ENCODE peak calls at places on chromosomes 12 and 14, in four cellular contexts. K is uterus, F is A549, J is prostate gland. E is an unnamed sample.

GRCh38 chr12:53626702-53627169 is 554 bp upstream of the ATF7 start:
- DNase-seq in K (no peak), F (no peak), J (no peak), E (no peak)

GRCh38 chr12:46430340-46430948 is 57.9 kb upstream of the SLC38A2 start:
- DNase-seq in K (no peak), F (peak), J (no peak), E (no peak)

GRCh38 chr12:65449400-65449799 is 170.9 kb downstream of the MSRB3 start:
- DNase-seq in K (no peak), F (no peak), J (no peak), E (no peak)

GRCh38 chr12:55499810-55500252 is 7.7 kb downstream of the OR6C68 start:
- DNase-seq in K (no peak), F (no peak), J (no peak), E (no peak)

GRCh38 chr14:103604620-103605019 is 24.4 kb upstream of the KLC1 start:
- DNase-seq in K (no peak), F (no peak), J (no peak), E (no peak)

GRCh38 chr12:122111070-122111750 is 32.7 kb downstream of the MLXIP start:
- DNase-seq in K (no peak), F (no peak), J (peak), E (no peak)

GRCh38 chr12:22042981-22043669 is 2.9 kb upstream of the CMAS start:
- DNase-seq in K (no peak), F (peak), J (no peak), E (no peak)

GRCh38 chr12:10716704-10717315 is 6.3 kb downstream of the YBX3 start:
- DNase-seq in K (peak), F (peak), J (peak), E (peak)

GRCh38 chr12:12881495-12881894 is 9.9 kb upstream of the GPRC5A start:
- DNase-seq in K (no peak), F (peak), J (no peak), E (no peak)

GRCh38 chr14:68970736-68971135 is 8.4 kb downstream of the ACTN1 start:
- DNase-seq in K (no peak), F (no peak), J (no peak), E (no peak)
- H3K27ac ChIP-seq in K (peak), F (peak), J (peak), E (no peak)

GRCh38 chr14:61326847-61327246 is 5.5 kb downstream of the PRKCH start:
- DNase-seq in K (peak), F (no peak), J (peak), E (no peak)
- TF ChIP-seq POLR2A in K (peak), F (no peak), J (no peak), E (peak)

DNA sequence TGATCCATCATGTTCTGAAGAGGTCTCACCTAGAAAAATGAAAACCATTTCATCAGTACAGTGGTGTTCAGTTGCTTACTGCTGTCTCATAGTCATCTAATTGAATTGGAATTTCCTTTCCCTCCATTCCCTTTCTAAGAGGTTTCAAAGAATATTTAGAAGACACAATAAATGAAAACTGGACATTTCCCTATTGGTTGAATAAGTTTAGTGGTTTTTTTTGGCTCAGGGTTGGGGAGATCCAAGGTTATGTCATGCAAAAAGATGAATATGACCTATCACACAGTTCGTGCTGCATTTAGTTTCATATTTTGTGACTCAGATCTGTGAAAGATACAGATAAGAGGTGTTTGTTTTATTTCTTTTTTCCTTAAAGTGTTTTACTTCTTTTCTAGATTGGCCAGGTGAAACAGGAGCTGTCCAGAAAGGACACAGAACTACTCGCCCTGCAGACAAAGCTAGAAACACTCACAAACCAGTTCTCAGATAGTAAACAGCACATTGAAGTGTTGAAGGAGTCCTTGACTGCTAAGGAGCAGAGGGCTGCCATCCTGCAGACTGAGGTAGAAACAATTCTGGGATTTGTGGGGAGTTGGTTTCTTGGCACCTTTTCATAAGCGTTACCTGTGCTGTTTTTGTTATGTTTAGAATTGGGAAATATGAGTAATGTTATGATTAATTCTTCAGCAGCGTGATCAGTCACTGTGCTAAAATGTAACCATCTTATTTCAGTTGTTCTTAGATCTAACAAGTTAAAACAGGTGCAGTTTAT is 124.6 kb downstream of the ERC1 start:
- DNase-seq in K (no peak), F (no peak), J (no peak), E (no peak)
- H3K4me3 ChIP-seq in K (no peak), F (no peak), J (no peak), E (no peak)

GRCh38 chr12:113402586-113403260 is 964 bp downstream of the SDS start:
- DNase-seq in K (no peak), F (no peak), J (no peak), E (no peak)

GRCh38 chr12:113399490-113399889 is 4.2 kb downstream of the SDS start:
- DNase-seq in K (no peak), F (no peak), J (no peak), E (no peak)

GRCh38 chr12:113403435-113404415 is at the start of gene SDS:
- DNase-seq in K (no peak), F (no peak), J (no peak), E (no peak)

GRCh38 chr12:113400362-113400761 is 3.3 kb downstream of the SDS start:
- DNase-seq in K (no peak), F (no peak), J (no peak), E (no peak)

GRCh38 chr12:113401066-113402000 is 2.4 kb downstream of the SDS start:
- DNase-seq in K (no peak), F (no peak), J (no peak), E (no peak)
- H3K27ac ChIP-seq in K (no peak), F (peak), J (no peak), E (no peak)

GRCh38 chr14:68794856-68795601 is 2.2 kb upstream of the ZFP36L1 start:
- DNase-seq in K (no peak), F (peak), J (peak), E (peak)
- TF ChIP-seq POLR2A in K (no peak), F (no peak), J (no peak), E (no peak)

E was measured in upper lobe of left lung.